ENCODE peak calls at places on chromosomes 2 and 18, in six cellular contexts. V is GOT3, O is choroid plexus epithelial cell, F is NCI-H2081, N is ovary, S is retina. C is an unnamed sample.

GRCh38 chr2:234670804-234671203 is 173.9 kb upstream of the ARL4C start:
- DNase-seq in V (no peak), S (no peak), N (no peak), F (no peak), O (no peak), C (no peak)

GRCh38 chr2:170817247-170817998 is 736 bp downstream of the GAD1 start:
- DNase-seq in O (peak), N (no peak), F (peak), V (no peak), S (peak), C (peak)

GRCh38 chr2:152097291-152098032 is 1.4 kb downstream of the CACNB4 start:
- DNase-seq in N (peak), O (peak), V (no peak), S (no peak), F (no peak), C (no peak)

GRCh38 chr18:55547705-55548056 is 40.3 kb downstream of the TCF4 start:
- DNase-seq in S (no peak), V (no peak), O (no peak), F (no peak), N (no peak), C (peak)

GRCh38 chr2:127256381-127256780 is 36.3 kb upstream of the CYP27C1 start:
- DNase-seq in S (no peak), F (no peak), N (no peak), V (no peak), O (no peak), C (no peak)

GRCh38 chr2:56449449-56449860 is 265.7 kb downstream of the CCDC85A start:
- DNase-seq in S (no peak), V (no peak), F (no peak), O (no peak), N (no peak), C (no peak)

GRCh38 chr18:24381126-24381525 is 16.5 kb downstream of the OSBPL1A start:
- DNase-seq in S (no peak), F (no peak), O (peak), N (no peak), V (no peak), C (no peak)

GRCh38 chr2:74806913-74807312 is 27.0 kb upstream of the HK2 start:
- DNase-seq in S (no peak), V (no peak), O (no peak), N (no peak), F (no peak), C (no peak)

GRCh38 chr2:136136921-136137320 is 19.0 kb upstream of the CXCR4 start:
- DNase-seq in F (peak), O (no peak), S (no peak), N (no peak), V (no peak), C (no peak)

GRCh38 chr2:223751012-223751411 is 86.4 kb downstream of the AP1S3 start:
- DNase-seq in F (no peak), S (no peak), N (no peak), O (peak), V (no peak), C (no peak)

GRCh38 chr2:201932511-201932910 is 101.1 kb upstream of the FZD7 start:
- DNase-seq in O (no peak), V (no peak), S (peak), F (peak), N (no peak), C (no peak)

GRCh38 chr2:23249348-23249747 is 135.6 kb upstream of the KLHL29 start:
- DNase-seq in V (peak), F (no peak), O (no peak), N (no peak), S (no peak), C (peak)

GRCh38 chr2:174335605-174336402 is 1.1 kb downstream of the SP9 start:
- DNase-seq in N (no peak), S (peak), V (no peak), O (no peak), F (peak), C (no peak)

GRCh38 chr2:86107031-86107430 is 996 bp downstream of the PTCD3 start:
- DNase-seq in S (no peak), F (no peak), N (no peak), V (no peak), O (no peak), C (no peak)

GRCh38 chr18:5543036-5543671 is 643 bp downstream of the EPB41L3 start:
- DNase-seq in F (peak), O (no peak), V (no peak), N (peak), S (peak), C (peak)

GRCh38 chr2:50529600-50530218 is 502.2 kb downstream of the NRXN1 start:
- DNase-seq in S (no peak), F (peak), V (no peak), O (peak), N (no peak), C (no peak)

GRCh38 chr2:235926229-235926628 is 242.0 kb downstream of the GBX2 start:
- DNase-seq in O (no peak), N (no peak), V (no peak), F (no peak), S (no peak), C (no peak)

GRCh38 chr18:36899289-36899688 is 70.4 kb downstream of the KIAA1328 start:
- DNase-seq in O (peak), F (peak), N (no peak), S (no peak), V (no peak), C (no peak)

GRCh38 chr2:190217616-190218015 is 102.0 kb downstream of the HIBCH start:
- DNase-seq in S (no peak), O (no peak), N (no peak), V (no peak), F (no peak), C (no peak)